ENCODE peak calls at places on chromosomes 11 and 22, in seven cellular contexts. One of them, this sample, is unnamed.

GRCh38 chr22:20251491-20251890 is 16.6 kb downstream of the RTN4R start:
- DNase-seq in posterior cingulate gyrus: no peak
- DNase-seq in NCI-H1105 treated with DMSO at 0.1 percent for 48 hours: no peak
- DNase-seq in NAMALWA: no peak
- DNase-seq in germinal center: no peak
- DNase-seq in naive thymus-derived CD8-positive, alpha-beta T cell: no peak
- DNase-seq in CD8-positive, alpha-beta memory T cell: no peak
- DNase-seq in this sample: no peak

GRCh38 chr22:49811014-49811791 is 16.5 kb downstream of the BRD1 start:
- DNase-seq in posterior cingulate gyrus: no peak
- DNase-seq in NCI-H1105 treated with DMSO at 0.1 percent for 48 hours: no peak
- DNase-seq in NAMALWA: no peak
- DNase-seq in germinal center: no peak
- DNase-seq in naive thymus-derived CD8-positive, alpha-beta T cell: no peak
- DNase-seq in CD8-positive, alpha-beta memory T cell: no peak
- DNase-seq in this sample: no peak

GRCh38 chr11:6647836-6648235 is 7.8 kb downstream of the DCHS1 start:
- DNase-seq in posterior cingulate gyrus: no peak
- DNase-seq in NCI-H1105 treated with DMSO at 0.1 percent for 48 hours: no peak
- DNase-seq in NAMALWA: no peak
- DNase-seq in germinal center: no peak
- DNase-seq in naive thymus-derived CD8-positive, alpha-beta T cell: no peak
- DNase-seq in CD8-positive, alpha-beta memory T cell: no peak
- DNase-seq in this sample: no peak

GRCh38 chr11:1568451-1568911 is 3.6 kb downstream of the DUSP8 start:
- DNase-seq in posterior cingulate gyrus: no peak
- DNase-seq in NCI-H1105 treated with DMSO at 0.1 percent for 48 hours: peak
- DNase-seq in NAMALWA: peak
- DNase-seq in germinal center: no peak
- DNase-seq in naive thymus-derived CD8-positive, alpha-beta T cell: peak
- DNase-seq in CD8-positive, alpha-beta memory T cell: peak
- DNase-seq in this sample: no peak

GRCh38 chr11:113876798-113877672 is 1.7 kb upstream of the USP28 start:
- DNase-seq in posterior cingulate gyrus: no peak
- DNase-seq in NCI-H1105 treated with DMSO at 0.1 percent for 48 hours: no peak
- DNase-seq in NAMALWA: no peak
- DNase-seq in germinal center: no peak
- DNase-seq in naive thymus-derived CD8-positive, alpha-beta T cell: no peak
- DNase-seq in CD8-positive, alpha-beta memory T cell: no peak
- DNase-seq in this sample: no peak

GRCh38 chr22:22687638-22688500 is 43.5 kb downstream of the GGTLC2 start:
- DNase-seq in posterior cingulate gyrus: peak
- DNase-seq in NCI-H1105 treated with DMSO at 0.1 percent for 48 hours: peak
- DNase-seq in NAMALWA: peak
- DNase-seq in germinal center: no peak
- DNase-seq in naive thymus-derived CD8-positive, alpha-beta T cell: peak
- DNase-seq in CD8-positive, alpha-beta memory T cell: no peak
- DNase-seq in this sample: peak

GRCh38 chr11:92225563-92226308 is 1.1 kb downstream of the FAT3 start:
- DNase-seq in posterior cingulate gyrus: peak
- DNase-seq in NCI-H1105 treated with DMSO at 0.1 percent for 48 hours: peak
- DNase-seq in NAMALWA: no peak
- DNase-seq in germinal center: no peak
- DNase-seq in naive thymus-derived CD8-positive, alpha-beta T cell: no peak
- DNase-seq in CD8-positive, alpha-beta memory T cell: no peak
- DNase-seq in this sample: no peak

GRCh38 chr22:46803031-46803880 is 40.8 kb downstream of the TBC1D22A start:
- DNase-seq in posterior cingulate gyrus: no peak
- DNase-seq in NCI-H1105 treated with DMSO at 0.1 percent for 48 hours: peak
- DNase-seq in NAMALWA: peak
- DNase-seq in germinal center: peak
- DNase-seq in naive thymus-derived CD8-positive, alpha-beta T cell: peak
- DNase-seq in CD8-positive, alpha-beta memory T cell: peak
- DNase-seq in this sample: peak

GRCh38 chr11:27532652-27533325 is 26.2 kb upstream of the LIN7C start:
- DNase-seq in posterior cingulate gyrus: no peak
- DNase-seq in NCI-H1105 treated with DMSO at 0.1 percent for 48 hours: no peak
- DNase-seq in NAMALWA: no peak
- DNase-seq in germinal center: no peak
- DNase-seq in naive thymus-derived CD8-positive, alpha-beta T cell: no peak
- DNase-seq in CD8-positive, alpha-beta memory T cell: no peak
- DNase-seq in this sample: peak

GRCh38 chr22:41181349-41182241 is 23.5 kb upstream of the L3MBTL2 start:
- DNase-seq in posterior cingulate gyrus: no peak
- DNase-seq in NCI-H1105 treated with DMSO at 0.1 percent for 48 hours: no peak
- DNase-seq in NAMALWA: no peak
- DNase-seq in germinal center: no peak
- DNase-seq in naive thymus-derived CD8-positive, alpha-beta T cell: no peak
- DNase-seq in CD8-positive, alpha-beta memory T cell: no peak
- DNase-seq in this sample: peak

GRCh38 chr11:57513911-57514537 is 1.5 kb downstream of the SLC43A1 start:
- DNase-seq in posterior cingulate gyrus: peak
- DNase-seq in NCI-H1105 treated with DMSO at 0.1 percent for 48 hours: peak
- DNase-seq in NAMALWA: peak
- DNase-seq in germinal center: peak
- DNase-seq in naive thymus-derived CD8-positive, alpha-beta T cell: peak
- DNase-seq in CD8-positive, alpha-beta memory T cell: peak
- DNase-seq in this sample: peak

GRCh38 chr11:76785513-76785912 is 2.4 kb downstream of the TSKU start:
- DNase-seq in posterior cingulate gyrus: no peak
- DNase-seq in NCI-H1105 treated with DMSO at 0.1 percent for 48 hours: no peak
- DNase-seq in NAMALWA: no peak
- DNase-seq in germinal center: no peak
- DNase-seq in naive thymus-derived CD8-positive, alpha-beta T cell: no peak
- DNase-seq in CD8-positive, alpha-beta memory T cell: no peak
- DNase-seq in this sample: no peak

GRCh38 chr22:47213571-47214230 is 451.3 kb downstream of the TBC1D22A start:
- DNase-seq in posterior cingulate gyrus: no peak
- DNase-seq in NCI-H1105 treated with DMSO at 0.1 percent for 48 hours: no peak
- DNase-seq in NAMALWA: peak
- DNase-seq in germinal center: peak
- DNase-seq in naive thymus-derived CD8-positive, alpha-beta T cell: peak
- DNase-seq in CD8-positive, alpha-beta memory T cell: no peak
- DNase-seq in this sample: no peak

GRCh38 chr22:31079095-31079642 is 1.9 kb upstream of the SMTN start:
- DNase-seq in posterior cingulate gyrus: no peak
- DNase-seq in NCI-H1105 treated with DMSO at 0.1 percent for 48 hours: no peak
- DNase-seq in NAMALWA: no peak
- DNase-seq in germinal center: no peak
- DNase-seq in naive thymus-derived CD8-positive, alpha-beta T cell: no peak
- DNase-seq in CD8-positive, alpha-beta memory T cell: no peak
- DNase-seq in this sample: no peak

GRCh38 chr11:8247312-8247711 is 16.4 kb downstream of the LMO1 start:
- DNase-seq in posterior cingulate gyrus: no peak
- DNase-seq in NCI-H1105 treated with DMSO at 0.1 percent for 48 hours: peak
- DNase-seq in NAMALWA: peak
- DNase-seq in germinal center: no peak
- DNase-seq in naive thymus-derived CD8-positive, alpha-beta T cell: no peak
- DNase-seq in CD8-positive, alpha-beta memory T cell: no peak
- DNase-seq in this sample: no peak

This sample was measured in amniotic epithelial cell.